ENCODE peak calls at places on chromosomes 5 and 9, in eight cellular contexts. D, X, S, R, Q, P, E and L are unnamed samples.

GRCh38 chr5:91301459-91301858 is 81.7 kb downstream of the ARRDC3 start:
- DNase-seq in X (no peak), D (no peak), S (no peak), R (no peak), E (no peak), P (no peak), Q (no peak), L (no peak)

GRCh38 chr5:113293613-113294340 is 141.0 kb downstream of the TSSK1B start:
- DNase-seq in S (no peak), E (no peak), R (peak; percentile 20), P (peak; percentile 66), X (peak; percentile 74), Q (no peak), D (peak; percentile 15), L (no peak)

GRCh38 chr5:35938518-35939227 is at the start of gene CAPSL:
- DNase-seq in P (peak; percentile 98), R (peak; percentile 56), S (no peak), Q (no peak), X (peak; percentile 95), D (peak; percentile 64), E (no peak), L (peak; percentile 68)

GRCh38 chr9:126652140-126652558 is 38.4 kb downstream of the LMX1B start:
- DNase-seq in E (no peak), Q (no peak), S (no peak), P (no peak), X (peak; percentile 79), D (no peak), R (no peak), L (no peak)

GRCh38 chr5:168163966-168164365 is 127.5 kb upstream of the WWC1 start:
- DNase-seq in X (no peak), E (no peak), Q (no peak), S (no peak), P (no peak), D (no peak), R (no peak), L (no peak)

GRCh38 chr5:97835128-97835527 is 652.1 kb upstream of the RIOK2 start:
- DNase-seq in X (no peak), Q (no peak), E (no peak), R (no peak), P (no peak), S (no peak), D (no peak), L (no peak)

GRCh38 chr9:33146298-33146697 is 20.8 kb downstream of the B4GALT1 start:
- DNase-seq in P (no peak), E (no peak), S (no peak), X (no peak), Q (peak; percentile 41), R (no peak), D (no peak), L (no peak)

GRCh38 chr9:132590318-132591182 is 8.1 kb downstream of the BARHL1 start:
- DNase-seq in D (no peak), P (peak; percentile 52), X (peak; percentile 74), Q (no peak), E (no peak), S (no peak), R (no peak), L (no peak)

GRCh38 chr5:76152161-76152560 is 69.0 kb downstream of the SV2C start:
- DNase-seq in X (no peak), Q (no peak), E (no peak), S (no peak), P (no peak), D (no peak), R (no peak), L (no peak)

GRCh38 chr5:102018279-102018678 is 277.8 kb downstream of the SLCO4C1 start:
- DNase-seq in E (peak; percentile 29), R (no peak), X (no peak), Q (no peak), S (no peak), D (no peak), P (no peak), L (no peak)

GRCh38 chr9:96219615-96220257 is 82.2 kb downstream of the HSD17B3 start:
- DNase-seq in D (no peak), E (peak; percentile 65), P (peak; percentile 71), R (peak; percentile 58), S (peak; percentile 77), Q (peak; percentile 81), X (peak; percentile 81), L (peak; percentile 63)

GRCh38 chr5:757931-758697 is 26.4 kb downstream of the ZDHHC11B start:
- DNase-seq in D (no peak), R (no peak), Q (no peak), X (peak; percentile 67), S (peak; percentile 72), P (no peak), E (peak; percentile 60), L (peak; percentile 68)

GRCh38 chr9:136083558-136084190 is 11.4 kb downstream of the NACC2 start:
- DNase-seq in R (no peak), P (no peak), S (peak; percentile 41), E (peak; percentile 28), Q (no peak), X (no peak), D (no peak), L (peak; percentile 64)

GRCh38 chr9:36665921-36666429 is 93.3 kb downstream of the MELK start:
- DNase-seq in E (no peak), Q (no peak), X (no peak), S (no peak), D (no peak), R (no peak), P (no peak), L (no peak)

GRCh38 chr5:51392689-51393199 is 9.5 kb downstream of the ISL1 start:
- DNase-seq in R (no peak), Q (no peak), P (peak; percentile 76), X (peak; percentile 73), S (no peak), D (no peak), E (no peak), L (no peak)

GRCh38 chr5:139755892-139756671 is 39.5 kb upstream of the PSD2 start:
- DNase-seq in X (peak; percentile 81), D (no peak), P (peak; percentile 83), Q (no peak), R (no peak), S (no peak), E (no peak), L (no peak)

GRCh38 chr9:68794898-68795297 is 89.9 kb downstream of the PIP5K1B start:
- DNase-seq in R (no peak), S (no peak), X (no peak), E (no peak), D (no peak), Q (no peak), P (no peak), L (no peak)

GRCh38 chr5:137158691-137159090 is 340.4 kb downstream of the SPOCK1 start:
- DNase-seq in S (no peak), P (no peak), E (no peak), Q (no peak), R (no peak), X (no peak), D (no peak), L (no peak)

GRCh38 chr5:218457-219289 is 553 bp downstream of the SDHA start:
- DNase-seq in S (peak; percentile 76), R (peak; percentile 33), D (peak; percentile 32), Q (peak; percentile 91), X (peak; percentile 81), E (no peak), P (peak; percentile 62), L (no peak)

GRCh38 chr5:94181940-94182339 is 436.5 kb downstream of the KIAA0825 start:
- DNase-seq in E (no peak), P (peak; percentile 66), X (peak; percentile 63), Q (no peak), D (no peak), R (no peak), S (no peak), L (no peak)

GRCh38 chr9:70868661-70869652 is 252.5 kb downstream of the TRPM3 start:
- DNase-seq in D (no peak), X (no peak), Q (no peak), E (no peak), S (no peak), P (no peak), R (no peak), L (no peak)

GRCh38 chr9:11973011-11973410 is 720.2 kb upstream of the TYRP1 start:
- DNase-seq in Q (no peak), X (no peak), P (no peak), S (no peak), R (no peak), D (no peak), E (no peak), L (no peak)

GRCh38 chr5:34570721-34571379 is 85.3 kb upstream of the RAI14 start:
- DNase-seq in E (no peak), R (no peak), S (no peak), P (no peak), D (no peak), X (no peak), Q (no peak), L (no peak)

DNA sequence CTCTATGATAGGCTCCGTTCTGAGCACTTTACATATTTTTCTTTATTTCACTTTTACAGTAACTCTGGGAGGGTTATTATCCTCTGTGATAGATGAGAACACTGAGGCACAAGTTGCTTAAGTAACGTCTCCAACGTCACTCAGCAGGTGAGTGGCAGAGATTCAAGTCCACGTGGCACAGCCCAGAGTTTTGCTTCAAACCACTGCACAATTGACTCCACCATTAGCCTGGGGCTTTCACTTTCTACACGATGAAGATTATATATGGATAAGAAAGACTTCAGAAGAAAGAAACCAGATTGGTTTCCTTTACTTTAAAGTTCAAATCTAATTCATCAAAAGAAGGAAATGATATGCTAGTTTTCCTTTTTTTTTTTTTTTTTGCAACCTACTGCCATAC is 245.9 kb downstream of the SYK start:
- DNase-seq in R (no peak), P (no peak), X (no peak), Q (no peak), E (no peak), S (no peak), D (no peak), L (no peak)
- H3K4me1 ChIP-seq in R (no peaks in the 10 kb centered on the region), P (no peaks in the 10 kb centered on the region), X (no peaks in the 10 kb centered on the region), Q (no peaks in the 10 kb centered on the region), E (no peaks in the 10 kb centered on the region), S (no peaks in the 10 kb centered on the region), D (peaks cover 18% of the 10 kb centered on the region), L (no peaks in the 10 kb centered on the region)

DNA sequence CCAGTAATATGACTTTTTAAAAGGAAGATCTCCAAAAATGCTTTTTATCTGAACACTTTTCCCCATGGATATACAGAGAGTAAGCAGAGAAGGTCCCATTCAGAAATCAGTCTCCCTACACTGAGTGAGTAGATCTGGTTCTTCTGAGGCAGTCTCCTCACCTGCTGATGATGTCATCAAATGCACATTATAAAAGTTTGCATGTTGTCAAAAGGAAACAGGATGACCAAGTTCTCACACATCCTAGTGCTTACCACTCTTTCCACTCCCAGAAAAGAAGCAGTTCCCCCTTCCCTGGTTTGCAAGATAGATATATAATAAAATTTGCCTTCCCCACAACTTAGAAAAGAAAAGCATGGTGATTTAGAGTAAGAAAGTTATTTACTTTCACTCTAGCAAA is 180.5 kb downstream of the RAB3C start:
- DNase-seq in X (no peak), D (no peak), R (no peak), P (no peak), E (no peak), Q (no peak), S (no peak), L (no peak)
- H3K4me1 ChIP-seq in X (no peaks in the 10 kb centered on the region), D (no peaks in the 10 kb centered on the region), R (no peaks in the 10 kb centered on the region), P (no peaks in the 10 kb centered on the region), E (no peaks in the 10 kb centered on the region), Q (peaks cover 18% of the 10 kb centered on the region), S (no peaks in the 10 kb centered on the region), L (peaks cover 4% of the 10 kb centered on the region)

GRCh38 chr5:119033135-119033534 is 37.8 kb upstream of the DMXL1 start:
- DNase-seq in Q (no peak), E (no peak), X (no peak), D (no peak), R (no peak), P (no peak), S (no peak), L (no peak)
- H3K4me1 ChIP-seq in Q (peaks cover 30% of the 10 kb centered on the region), E (no peaks in the 10 kb centered on the region), X (no peaks in the 10 kb centered on the region), D (peaks cover 19% of the 10 kb centered on the region), R (no peaks in the 10 kb centered on the region), P (peaks cover 19% of the 10 kb centered on the region), S (no peaks in the 10 kb centered on the region), L (no peaks in the 10 kb centered on the region)

GRCh38 chr9:89525673-89526374 is 27.9 kb upstream of the SEMA4D start:
- DNase-seq in R (no peak), X (no peak), P (no peak), E (no peak), D (peak; percentile 21), S (no peak), Q (peak; percentile 79), L (no peak)
- H3K4me1 ChIP-seq in R (no peaks in the 10 kb centered on the region), X (no peaks in the 10 kb centered on the region), P (no peaks in the 10 kb centered on the region), E (no peaks in the 10 kb centered on the region), D (peaks cover 30% of the 10 kb centered on the region), S (no peaks in the 10 kb centered on the region), Q (peaks cover 98% of the 10 kb centered on the region), L (no peaks in the 10 kb centered on the region)